ENCODE peak calls at places on chromosome 18, in four cellular contexts. N, V, Q and C are unnamed samples.

GRCh38 chr18:22169011-22169888 is at the start of gene GATA6:
- DNase-seq in N (peak; percentile 94), V (peak; percentile 95), Q (peak; percentile 98), C (no peak)

GRCh38 chr18:23616258-23616657 is 30.0 kb upstream of the NPC1 start:
- DNase-seq in N (no peak), V (no peak), Q (no peak), C (no peak)

GRCh38 chr18:22914633-22915032 is 18.5 kb upstream of the RBBP8 start:
- DNase-seq in N (no peak), V (no peak), Q (no peak), C (no peak)

GRCh38 chr18:48278081-48278480 is 131.1 kb downstream of the ZBTB7C start:
- DNase-seq in N (no peak), V (no peak), Q (no peak), C (no peak)

GRCh38 chr18:50013363-50014138 is 181.4 kb downstream of the MYO5B start:
- DNase-seq in N (no peak), V (no peak), Q (no peak), C (no peak)

GRCh38 chr18:58541789-58542425 is 87.0 kb downstream of the ALPK2 start:
- DNase-seq in N (no peak), V (peak; percentile 95), Q (no peak), C (no peak)

GRCh38 chr18:13381907-13382682 is 163.5 kb downstream of the LDLRAD4 start:
- DNase-seq in N (peak; percentile 84), V (peak; percentile 40), Q (peak; percentile 66), C (no peak)

GRCh38 chr18:44589709-44590108 is 91.0 kb upstream of the SETBP1 start:
- DNase-seq in N (no peak), V (peak; percentile 84), Q (no peak), C (no peak)

GRCh38 chr18:55097406-55098170 is 138.3 kb upstream of the CCDC68 start:
- DNase-seq in N (no peak), V (peak; percentile 11), Q (no peak), C (no peak)

GRCh38 chr18:23238651-23239349 is 103.5 kb downstream of the CABLES1 start:
- DNase-seq in N (no peak), V (peak; percentile 23), Q (no peak), C (no peak)

GRCh38 chr18:14979875-14980274 is 231.9 kb downstream of the ANKRD30B start:
- DNase-seq in N (no peak), V (no peak), Q (no peak), C (no peak)

GRCh38 chr18:69980982-69981804 is 33.5 kb upstream of the CD226 start:
- DNase-seq in N (no peak), V (no peak), Q (no peak), C (no peak)

GRCh38 chr18:2657788-2658458 is 2.4 kb downstream of the SMCHD1 start:
- DNase-seq in N (no peak), V (peak; percentile 89), Q (no peak), C (no peak)

GRCh38 chr18:25685088-25685487 is 333.1 kb upstream of the ZNF521 start:
- DNase-seq in N (no peak), V (no peak), Q (no peak), C (no peak)

GRCh38 chr18:49020621-49021021 is 69.9 kb upstream of the SMAD7 start:
- DNase-seq in N (no peak), V (no peak), Q (no peak), C (no peak)

GRCh38 chr18:57624988-57625387 is 3.4 kb upstream of the NARS1 start:
- DNase-seq in N (no peak), V (peak; percentile 22), Q (no peak), C (no peak)

GRCh38 chr18:12659904-12660605 is 2.1 kb upstream of the SPIRE1 start:
- DNase-seq in N (no peak), V (peak; percentile 80), Q (peak; percentile 58), C (no peak)

GRCh38 chr18:28834889-28835288 is 658.0 kb upstream of the CDH2 start:
- DNase-seq in N (no peak), V (peak; percentile 23), Q (no peak), C (no peak)

GRCh38 chr18:44781890-44782289 is 101.2 kb downstream of the SETBP1 start:
- DNase-seq in N (no peak), V (peak; percentile 77), Q (no peak), C (no peak)

GRCh38 chr18:5049124-5049523 is 147.9 kb downstream of the AKAIN1 start:
- DNase-seq in N (no peak), V (no peak), Q (no peak), C (no peak)

GRCh38 chr18:1421502-1421901 is 516.8 kb downstream of the ADCYAP1 start:
- DNase-seq in N (no peak), V (no peak), Q (no peak), C (no peak)

GRCh38 chr18:22767653-22768052 is 165.5 kb upstream of the RBBP8 start:
- DNase-seq in N (no peak), V (no peak), Q (no peak), C (no peak)

GRCh38 chr18:3869848-3870247 is 419.9 kb downstream of the TGIF1 start:
- DNase-seq in N (no peak), V (peak; percentile 86), Q (no peak), C (no peak)

GRCh38 chr18:13868501-13869271 is 44.7 kb downstream of the MC5R start:
- DNase-seq in N (no peak), V (no peak), Q (no peak), C (no peak)

GRCh38 chr18:7821784-7822183 is 254.7 kb downstream of the PTPRM start:
- DNase-seq in N (no peak), V (no peak), Q (no peak), C (no peak)

GRCh38 chr18:43396266-43396665 is 119.0 kb upstream of the SYT4 start:
- DNase-seq in N (no peak), V (peak; percentile 35), Q (no peak), C (no peak)

GRCh38 chr18:32258148-32258547 is 68.3 kb downstream of the MEP1B start:
- DNase-seq in N (no peak), V (no peak), Q (no peak), C (no peak)

GRCh38 chr18:32262092-32262491 is 72.3 kb downstream of the MEP1B start:
- DNase-seq in N (no peak), V (no peak), Q (no peak), C (no peak)

GRCh38 chr18:32259553-32259952 is 69.7 kb downstream of the MEP1B start:
- DNase-seq in N (no peak), V (no peak), Q (no peak), C (no peak)

GRCh38 chr18:32258558-32259204 is 68.8 kb downstream of the MEP1B start:
- DNase-seq in N (no peak), V (no peak), Q (no peak), C (no peak)

GRCh38 chr18:32261003-32261402 is 71.2 kb downstream of the MEP1B start:
- DNase-seq in N (no peak), V (no peak), Q (no peak), C (no peak)
- TF ChIP-seq CTCF in N (no peak), V (peak; percentile 8), Q (no peak), C (no peak)

GRCh38 chr18:9404565-9405060 is 70.0 kb downstream of the TWSG1 start:
- DNase-seq in N (no peak), V (no peak), Q (no peak), C (peak; percentile 23)
- TF ChIP-seq CTCF in N (no peak), V (no peak), Q (no peak), C (no peak)

GRCh38 chr18:62566199-62566598 is 43.4 kb downstream of the ZCCHC2 start:
- DNase-seq in N (no peak), V (peak; percentile 29), Q (no peak), C (no peak)
- TF ChIP-seq CTCF in N (peak; percentile 33), V (peak; percentile 16), Q (peak; percentile 21), C (no peak)

DNA sequence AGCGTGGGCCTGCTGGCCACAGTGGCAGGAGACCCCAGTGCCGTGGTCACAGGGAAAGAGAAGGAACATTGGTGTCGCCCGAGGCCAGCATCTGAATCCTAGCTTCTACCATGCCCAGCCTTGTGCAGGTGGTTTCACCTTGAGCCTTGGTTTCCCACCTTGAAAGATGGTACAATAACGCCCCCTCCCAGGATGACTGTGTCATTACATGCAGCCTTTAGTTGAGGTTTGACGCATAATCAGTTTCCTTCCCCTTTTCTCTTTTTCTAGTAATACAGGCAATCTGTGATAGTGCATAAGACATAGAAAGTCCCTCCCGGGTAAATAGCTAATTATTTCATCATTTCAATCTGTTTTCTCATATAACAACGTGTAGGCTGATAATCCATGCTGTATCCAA is 29.9 kb upstream of the ZNF407 start:
- DNase-seq in N (no peak), V (no peak), Q (no peak), C (no peak)
- TF ChIP-seq CTCF in N (no peak), V (no peak), Q (no peak), C (no peak)

GRCh38 chr18:61502472-61502871 is 169.2 kb downstream of the CDH20 start:
- DNase-seq in N (no peak), V (peak; percentile 74), Q (peak; percentile 21), C (no peak)
- TF ChIP-seq CTCF in N (peak; percentile 70), V (peak; percentile 73), Q (peak; percentile 66), C (no peak)

DNA sequence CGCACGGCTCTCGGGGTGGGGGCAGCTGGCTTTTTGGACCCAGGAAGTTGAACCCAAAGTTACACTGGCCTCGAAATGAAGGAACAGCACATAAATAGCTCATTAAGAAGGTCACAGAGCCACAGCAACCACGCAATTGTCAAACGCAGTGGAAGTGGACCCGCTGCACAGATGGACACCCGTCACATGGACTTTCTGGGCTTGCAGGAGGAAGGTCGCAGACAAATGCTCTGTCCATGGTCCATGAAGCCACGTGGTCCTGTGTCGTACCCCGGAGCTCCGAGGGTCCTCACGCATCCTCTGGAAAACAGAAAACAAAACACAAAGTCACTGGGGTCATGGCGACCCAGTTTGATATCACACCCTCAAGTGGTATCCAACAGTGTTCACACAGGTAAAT is 308.1 kb upstream of the SALL3 start:
- DNase-seq in N (no peak), V (no peak), Q (no peak), C (no peak)
- TF ChIP-seq CTCF in N (no peak), V (no peak), Q (no peak), C (no peak)

DNA sequence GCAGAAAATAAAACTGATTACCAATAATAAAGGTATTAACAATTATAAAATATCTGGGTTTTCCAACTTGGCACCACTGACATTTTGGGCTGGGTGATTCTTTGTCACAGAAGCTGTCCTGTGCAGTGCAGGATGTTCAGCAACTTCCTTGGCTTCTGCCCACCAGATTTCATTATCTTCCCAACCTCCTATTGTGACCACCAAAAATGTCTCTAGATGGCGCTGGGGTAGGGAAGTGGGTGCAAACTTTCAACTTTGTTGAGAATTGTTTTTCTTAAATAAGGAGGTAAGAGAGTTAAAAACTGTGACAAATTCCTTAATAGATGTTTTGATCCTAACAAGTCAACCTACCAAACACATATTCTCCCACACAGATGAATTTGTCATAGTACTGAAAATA is 90.1 kb downstream of the GAREM1 start:
- DNase-seq in N (no peak), V (peak; percentile 34), Q (no peak), C (no peak)
- TF ChIP-seq CTCF in N (no peak), V (peak; percentile 23), Q (no peak), C (no peak)

GRCh38 chr18:10490401-10491289 is 35.2 kb upstream of the NAPG start:
- DNase-seq in N (no peak), V (no peak), Q (peak; percentile 28), C (peak; percentile 53)
- TF ChIP-seq CTCF in N (peak; percentile 19), V (no peak), Q (no peak), C (no peak)